ENCODE peak calls at places on chromosome 16, in seven cellular contexts. One of them, this sample, is unnamed.
A peak's percentile ranks its signal among the peaks of the same experiment; 100 is the strongest.

GRCh38 chr16:2156025-2156848 is 655 bp downstream of the TRAF7 start:
- DNase-seq in GM23338: peak; percentile 56
- DNase-seq in left colon: peak; percentile 50
- DNase-seq in A172: no peak
- DNase-seq in midbrain: no peak
- DNase-seq in Right ventricle myocardium superior: no peak
- DNase-seq in adrenal gland: peak; percentile 47
- DNase-seq in this sample: no peak

GRCh38 chr16:53839150-53839549 is 135.2 kb downstream of the FTO start:
- DNase-seq in GM23338: no peak
- DNase-seq in left colon: no peak
- DNase-seq in A172: no peak
- DNase-seq in midbrain: no peak
- DNase-seq in Right ventricle myocardium superior: no peak
- DNase-seq in adrenal gland: no peak
- DNase-seq in this sample: no peak

GRCh38 chr16:20388854-20389253 is 15.7 kb downstream of the PDILT start:
- DNase-seq in GM23338: no peak
- DNase-seq in left colon: no peak
- DNase-seq in A172: no peak
- DNase-seq in midbrain: no peak
- DNase-seq in Right ventricle myocardium superior: no peak
- DNase-seq in adrenal gland: no peak
- DNase-seq in this sample: no peak

GRCh38 chr16:68444058-68444657 is 4.2 kb downstream of the SMPD3 start:
- DNase-seq in GM23338: peak; percentile 84
- DNase-seq in left colon: peak; percentile 69
- DNase-seq in A172: peak; percentile 58
- DNase-seq in midbrain: no peak
- DNase-seq in Right ventricle myocardium superior: no peak
- DNase-seq in adrenal gland: peak; percentile 33
- DNase-seq in this sample: no peak

GRCh38 chr16:70432304-70432799 is 6.5 kb downstream of the ST3GAL2 start:
- DNase-seq in GM23338: no peak
- DNase-seq in left colon: no peak
- DNase-seq in A172: no peak
- DNase-seq in midbrain: no peak
- DNase-seq in Right ventricle myocardium superior: no peak
- DNase-seq in adrenal gland: no peak
- DNase-seq in this sample: no peak

GRCh38 chr16:30948956-30949654 is at the start of gene ORAI3:
- DNase-seq in GM23338: peak; percentile 87
- DNase-seq in left colon: peak; percentile 82
- DNase-seq in A172: peak; percentile 59
- DNase-seq in midbrain: peak; percentile 63
- DNase-seq in Right ventricle myocardium superior: peak; percentile 90
- DNase-seq in adrenal gland: peak; percentile 78
- DNase-seq in this sample: peak; percentile 77

GRCh38 chr16:67661101-67661661 is 421 bp downstream of the PARD6A start:
- DNase-seq in GM23338: peak; percentile 86
- DNase-seq in left colon: no peak
- DNase-seq in A172: peak; percentile 38
- DNase-seq in midbrain: peak; percentile 23
- DNase-seq in Right ventricle myocardium superior: no peak
- DNase-seq in adrenal gland: peak; percentile 52
- DNase-seq in this sample: no peak

GRCh38 chr16:19284207-19284606 is 1.3 kb upstream of the CLEC19A start:
- DNase-seq in GM23338: no peak
- DNase-seq in left colon: no peak
- DNase-seq in A172: peak; percentile 95
- DNase-seq in midbrain: peak; percentile 23
- DNase-seq in Right ventricle myocardium superior: no peak
- DNase-seq in adrenal gland: peak; percentile 82
- DNase-seq in this sample: no peak

GRCh38 chr16:89828199-89828869 is at the start of gene SPIRE2:
- DNase-seq in GM23338: peak; percentile 87
- DNase-seq in left colon: peak; percentile 79
- DNase-seq in A172: peak; percentile 54
- DNase-seq in midbrain: peak; percentile 42
- DNase-seq in Right ventricle myocardium superior: peak; percentile 82
- DNase-seq in adrenal gland: peak; percentile 84
- DNase-seq in this sample: peak; percentile 84

GRCh38 chr16:51129105-51129504 is 22.0 kb downstream of the SALL1 start:
- DNase-seq in GM23338: no peak
- DNase-seq in left colon: no peak
- DNase-seq in A172: no peak
- DNase-seq in midbrain: no peak
- DNase-seq in Right ventricle myocardium superior: no peak
- DNase-seq in adrenal gland: no peak
- DNase-seq in this sample: no peak

GRCh38 chr16:67708368-67708771 is 10.7 kb downstream of the GFOD2 start:
- DNase-seq in GM23338: no peak
- DNase-seq in left colon: no peak
- DNase-seq in A172: no peak
- DNase-seq in midbrain: no peak
- DNase-seq in Right ventricle myocardium superior: no peak
- DNase-seq in adrenal gland: peak; percentile 67
- DNase-seq in this sample: peak; percentile 33

GRCh38 chr16:4900036-4900435 is 36.9 kb downstream of the PPL start:
- DNase-seq in GM23338: no peak
- DNase-seq in left colon: no peak
- DNase-seq in A172: no peak
- DNase-seq in midbrain: no peak
- DNase-seq in Right ventricle myocardium superior: no peak
- DNase-seq in adrenal gland: no peak
- DNase-seq in this sample: no peak

GRCh38 chr16:7691533-7691932 is 358.9 kb downstream of the RBFOX1 start:
- DNase-seq in GM23338: no peak
- DNase-seq in left colon: no peak
- DNase-seq in A172: no peak
- DNase-seq in midbrain: no peak
- DNase-seq in Right ventricle myocardium superior: no peak
- DNase-seq in adrenal gland: no peak
- DNase-seq in this sample: no peak

GRCh38 chr16:51267676-51268075 is 116.6 kb upstream of the SALL1 start:
- DNase-seq in GM23338: no peak
- DNase-seq in left colon: no peak
- DNase-seq in A172: no peak
- DNase-seq in midbrain: peak; percentile 37
- DNase-seq in Right ventricle myocardium superior: no peak
- DNase-seq in adrenal gland: no peak
- DNase-seq in this sample: no peak

GRCh38 chr16:84959784-84960417 is 51.4 kb downstream of the ZDHHC7 start:
- DNase-seq in GM23338: no peak
- DNase-seq in left colon: no peak
- DNase-seq in A172: no peak
- DNase-seq in midbrain: no peak
- DNase-seq in Right ventricle myocardium superior: no peak
- DNase-seq in adrenal gland: no peak
- DNase-seq in this sample: no peak

GRCh38 chr16:81277681-81278080 is 37.1 kb upstream of the GAN start:
- DNase-seq in GM23338: no peak
- DNase-seq in left colon: peak; percentile 38
- DNase-seq in A172: no peak
- DNase-seq in midbrain: no peak
- DNase-seq in Right ventricle myocardium superior: no peak
- DNase-seq in adrenal gland: no peak
- DNase-seq in this sample: no peak

GRCh38 chr16:57411362-57411976 is 6.9 kb downstream of the CCL17 start:
- DNase-seq in GM23338: no peak
- DNase-seq in left colon: no peak
- DNase-seq in A172: no peak
- DNase-seq in midbrain: no peak
- DNase-seq in Right ventricle myocardium superior: no peak
- DNase-seq in adrenal gland: no peak
- DNase-seq in this sample: no peak

GRCh38 chr16:49621240-49622083 is 234.4 kb downstream of the ZNF423 start:
- DNase-seq in GM23338: no peak
- DNase-seq in left colon: no peak
- DNase-seq in A172: no peak
- DNase-seq in midbrain: no peak
- DNase-seq in Right ventricle myocardium superior: no peak
- DNase-seq in adrenal gland: no peak
- DNase-seq in this sample: no peak